ENCODE peak calls at places on chromosomes 4 and X, in eight cellular contexts. J, V, L, O, H, B, A and K are unnamed samples.
A peak's percentile ranks its signal among the peaks of the same experiment; 100 is the strongest.

GRCh38 chr4:14254252-14254651 is 626.7 kb upstream of the BOD1L1 start:
- DNase-seq in J (peak; percentile 30), V (peak; percentile 54), L (peak; percentile 18), O (no peak), H (peak; percentile 38), B (no peak), A (peak; percentile 71), K (peak; percentile 4)

GRCh38 chr4:1373892-1374705 is 27.1 kb downstream of the UVSSA start:
- DNase-seq in J (no peak), V (peak; percentile 7), L (no peak), O (no peak), H (no peak), B (no peak), A (no peak), K (no peak)

GRCh38 chr4:153576443-153576774 is 107.7 kb upstream of the TLR2 start:
- DNase-seq in J (no peak), V (no peak), L (no peak), O (no peak), H (no peak), B (no peak), A (no peak), K (no peak)

GRCh38 chrX:16476009-16476408 is 173.9 kb upstream of the S100G start:
- DNase-seq in J (no peak), V (no peak), L (no peak), O (no peak), H (no peak), B (no peak), A (no peak), K (no peak)

GRCh38 chr4:174189392-174190029 is 94.0 kb downstream of the FBXO8 start:
- DNase-seq in J (no peak), V (no peak), L (no peak), O (no peak), H (no peak), B (no peak), A (no peak), K (no peak)

GRCh38 chr4:52957220-52957686 is 95.1 kb downstream of the RASL11B start:
- DNase-seq in J (no peak), V (no peak), L (peak; percentile 40), O (no peak), H (peak; percentile 35), B (no peak), A (no peak), K (no peak)

GRCh38 chr4:140374130-140374477 is 658 bp downstream of the SCOC start:
- DNase-seq in J (no peak), V (no peak), L (no peak), O (no peak), H (no peak), B (no peak), A (no peak), K (no peak)

GRCh38 chr4:90951037-90951436 is 823.8 kb downstream of the CCSER1 start:
- DNase-seq in J (no peak), V (no peak), L (peak; percentile 88), O (no peak), H (no peak), B (no peak), A (peak; percentile 7), K (no peak)

GRCh38 chr4:96146686-96147085 is 306.8 kb downstream of the PDHA2 start:
- DNase-seq in J (no peak), V (no peak), L (peak; percentile 80), O (no peak), H (no peak), B (no peak), A (no peak), K (no peak)

GRCh38 chr4:111883557-111883999 is 261.7 kb upstream of the FAM241A start:
- DNase-seq in J (no peak), V (no peak), L (no peak), O (no peak), H (no peak), B (no peak), A (no peak), K (no peak)

GRCh38 chr4:2535386-2536192 is 858 bp upstream of the FAM193A start:
- DNase-seq in J (peak; percentile 50), V (no peak), L (peak; percentile 36), O (peak; percentile 54), H (peak; percentile 53), B (no peak), A (peak; percentile 75), K (peak; percentile 79)

GRCh38 chr4:57190651-57191481 is 80.7 kb upstream of the IGFBP7 start:
- DNase-seq in J (no peak), V (peak; percentile 16), L (peak; percentile 35), O (no peak), H (peak; percentile 59), B (no peak), A (peak; percentile 89), K (no peak)

GRCh38 chrX:26070882-26071281 is 67.3 kb upstream of the MAGEB18 start:
- DNase-seq in J (no peak), V (no peak), L (no peak), O (no peak), H (no peak), B (no peak), A (no peak), K (no peak)

GRCh38 chr4:89788243-89789072 is 48.5 kb downstream of the SNCA start:
- DNase-seq in J (peak; percentile 24), V (no peak), L (peak; percentile 48), O (no peak), H (peak; percentile 65), B (no peak), A (no peak), K (no peak)

GRCh38 chrX:49001521-49002090 is 458 bp downstream of the GRIPAP1 start:
- DNase-seq in J (no peak), V (no peak), L (peak; percentile 43), O (peak; percentile 46), H (peak; percentile 31), B (no peak), A (peak; percentile 70), K (no peak)

GRCh38 chr4:108730579-108730978 is 32.3 kb downstream of the ETNPPL start:
- DNase-seq in J (no peak), V (no peak), L (no peak), O (no peak), H (no peak), B (no peak), A (no peak), K (no peak)

GRCh38 chrX:1248381-1249061 is 20.1 kb upstream of the CSF2RA start:
- DNase-seq in J (no peak), V (no peak), L (no peak), O (no peak), H (peak; percentile 84), B (no peak), A (peak; percentile 99), K (no peak)

GRCh38 chrX:68827848-68828562 is 816 bp upstream of the EFNB1 start:
- DNase-seq in J (peak; percentile 80), V (peak; percentile 83), L (peak; percentile 63), O (peak; percentile 78), H (peak; percentile 78), B (peak; percentile 79), A (peak; percentile 74), K (peak; percentile 52)

DNA sequence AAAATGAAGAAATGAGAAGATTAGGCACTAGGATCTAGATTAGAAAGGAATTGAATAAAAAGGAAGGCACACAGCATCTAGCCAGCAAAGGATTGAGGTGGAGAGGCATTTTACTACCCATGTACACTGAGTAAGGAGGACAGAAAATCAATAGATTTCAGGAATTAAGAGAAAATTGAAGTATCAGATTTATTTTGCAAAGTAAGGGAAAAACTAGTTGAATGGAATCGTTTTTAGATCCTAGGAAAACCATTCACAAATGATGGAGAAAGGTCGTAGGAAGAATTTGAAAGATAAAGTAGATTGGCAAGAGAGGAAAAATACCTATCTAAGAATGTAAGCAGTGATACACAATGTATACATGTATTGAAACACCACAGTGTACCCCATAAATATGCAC is 31.3 kb downstream of the ENOPH1 start:
- DNase-seq in J (no peak), V (no peak), L (no peak), O (no peak), H (no peak), B (no peak), A (no peak), K (no peak)
- H3K36me3 ChIP-seq in J (no peaks in the 10 kb centered on the region), V (peaks cover 9% of the 10 kb centered on the region), L (peaks cover 4% of the 10 kb centered on the region), O (peaks cover 18% of the 10 kb centered on the region), H (peaks cover 15% of the 10 kb centered on the region), B (no peaks in the 10 kb centered on the region), A (peaks cover 26% of the 10 kb centered on the region), K (peaks cover 9% of the 10 kb centered on the region)

GRCh38 chrX:95505721-95506120 is 1178.9 kb upstream of the DIAPH2 start:
- DNase-seq in J (no peak), V (no peak), L (no peak), O (no peak), H (peak; percentile 60), B (no peak), A (peak; percentile 43), K (no peak)
- TF ChIP-seq CTCF in J (no peak), V (no peak), L (no peak), O (no peak), H (no peak), B (no peak), A (peak; percentile 68), K (no peak)

GRCh38 chr4:23035521-23036056 is 342.9 kb downstream of the GBA3 start:
- DNase-seq in J (no peak), V (no peak), L (no peak), O (no peak), H (no peak), B (no peak), A (no peak), K (no peak)
- H3K36me3 ChIP-seq in J (no peaks in the 10 kb centered on the region), V (no peaks in the 10 kb centered on the region), L (no peaks in the 10 kb centered on the region), O (no peaks in the 10 kb centered on the region), H (no peaks in the 10 kb centered on the region), B (no peaks in the 10 kb centered on the region), A (no peaks in the 10 kb centered on the region), K (no peaks in the 10 kb centered on the region)

GRCh38 chr4:55884851-55885219 is 31.4 kb downstream of the EXOC1 start:
- DNase-seq in J (no peak), V (no peak), L (no peak), O (no peak), H (no peak), B (no peak), A (no peak), K (no peak)

GRCh38 chr4:55884093-55884850 is 30.8 kb downstream of the EXOC1 start:
- DNase-seq in J (no peak), V (no peak), L (no peak), O (no peak), H (no peak), B (no peak), A (no peak), K (no peak)

GRCh38 chr4:55887594-55887993 is 34.1 kb downstream of the EXOC1 start:
- DNase-seq in J (no peak), V (no peak), L (no peak), O (no peak), H (no peak), B (no peak), A (peak; percentile 36), K (no peak)
- TF ChIP-seq CTCF in J (no peak), V (no peak), L (no peak), O (no peak), H (no peak), B (no peak), A (peak; percentile 33), K (no peak)

DNA sequence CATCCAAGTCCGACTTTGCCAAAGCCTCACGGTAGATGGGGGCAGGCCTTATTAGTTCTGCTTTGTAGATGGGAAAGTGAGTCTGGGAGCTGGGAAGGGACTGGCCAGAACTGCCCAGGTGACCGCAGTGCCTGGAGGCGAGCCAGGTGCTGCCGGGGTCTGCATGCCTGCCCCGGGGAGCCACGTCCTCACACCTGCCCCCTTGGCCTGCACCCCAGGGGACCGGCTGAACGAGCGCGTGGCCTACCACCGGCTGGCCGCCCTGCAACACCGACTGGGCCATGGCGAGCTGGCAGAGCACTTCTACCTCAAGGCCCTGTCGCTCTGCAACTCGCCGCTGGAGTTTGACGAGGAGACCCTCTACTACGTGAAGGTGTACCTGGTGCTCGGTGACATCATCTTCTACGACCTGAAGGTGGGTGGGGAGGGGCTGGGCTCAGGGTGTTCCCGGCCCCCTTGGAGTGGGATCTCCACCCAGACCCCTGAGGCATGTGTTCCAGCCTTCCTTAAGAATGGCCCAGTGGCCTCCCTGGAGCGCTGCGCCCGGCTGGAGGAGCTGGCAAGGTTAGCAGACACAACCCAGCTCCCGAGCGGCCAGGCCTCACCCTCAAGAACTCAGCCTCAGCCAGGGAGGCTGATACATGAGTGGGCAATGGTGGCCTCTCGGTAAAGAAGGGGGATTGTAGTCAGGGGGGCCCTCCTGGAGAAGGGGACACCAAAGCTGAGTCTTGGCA is 32.1 kb upstream of the HTRA3 start:
- DNase-seq in J (no peak), V (no peak), L (no peak), O (no peak), H (no peak), B (no peak), A (no peak), K (no peak)
- H3K36me3 ChIP-seq in J (no peaks in the 10 kb centered on the region), V (peaks cover 26% of the 10 kb centered on the region), L (no peaks in the 10 kb centered on the region), O (peaks cover 9% of the 10 kb centered on the region), H (no peaks in the 10 kb centered on the region), B (no peaks in the 10 kb centered on the region), A (no peaks in the 10 kb centered on the region), K (peaks cover 40% of the 10 kb centered on the region)